ENCODE peak calls at places on chromosomes 12 and 14, in five cellular contexts. V is lung, S is stomach, K is PC-3, R is heart left ventricle. F is an unnamed sample.
A peak's percentile ranks its signal among the peaks of the same experiment; 100 is the strongest.

GRCh38 chr12:32467959-32468863 is 68.9 kb downstream of the FGD4 start:
- DNase-seq in R (no peak), K (no peak), S (no peak), V (no peak), F (no peak)

GRCh38 chr14:22448035-22448904 is 140.8 kb downstream of the DAD1 start:
- DNase-seq in S (no peak), R (no peak), V (no peak), K (no peak), F (no peak)

GRCh38 chr12:52126050-52126604 is 46.6 kb downstream of the SMIM41 start:
- DNase-seq in R (no peak), V (no peak), S (no peak), K (no peak), F (no peak)

GRCh38 chr12:24200013-24200412 is 250.5 kb upstream of the SOX5 start:
- DNase-seq in K (no peak), V (no peak), S (no peak), R (no peak), F (no peak)

GRCh38 chr12:109963743-109964429 is 32.3 kb downstream of the GIT2 start:
- DNase-seq in S (no peak), V (no peak), K (no peak), R (no peak), F (no peak)

GRCh38 chr12:121278450-121279375 is 17.8 kb downstream of the CAMKK2 start:
- DNase-seq in K (no peak), R (peak; percentile 82), V (peak; percentile 54), S (no peak), F (peak; percentile 62)

GRCh38 chr12:57899010-57899662 is 42.2 kb upstream of the ATP23 start:
- DNase-seq in V (no peak), S (peak; percentile 49), R (peak; percentile 65), K (peak; percentile 70), F (no peak)

GRCh38 chr12:88416786-88417185 is 163.5 kb downstream of the KITLG start:
- DNase-seq in S (no peak), R (no peak), K (peak; percentile 59), V (no peak), F (no peak)

GRCh38 chr14:55074662-55075061 is 23.2 kb downstream of the MAPK1IP1L start:
- DNase-seq in R (no peak), K (no peak), S (no peak), V (no peak), F (no peak)

GRCh38 chr12:1523046-1523445 is 71.3 kb downstream of the FBXL14 start:
- DNase-seq in S (no peak), R (no peak), K (no peak), V (no peak), F (no peak)

GRCh38 chr14:58193542-58193941 is 6.4 kb upstream of the ACTR10 start:
- DNase-seq in S (no peak), V (no peak), R (no peak), K (peak; percentile 33), F (no peak)

GRCh38 chr12:96396914-96397313 is 3.3 kb downstream of the CDK17 start:
- DNase-seq in K (no peak), R (no peak), V (no peak), S (no peak), F (no peak)

DNA sequence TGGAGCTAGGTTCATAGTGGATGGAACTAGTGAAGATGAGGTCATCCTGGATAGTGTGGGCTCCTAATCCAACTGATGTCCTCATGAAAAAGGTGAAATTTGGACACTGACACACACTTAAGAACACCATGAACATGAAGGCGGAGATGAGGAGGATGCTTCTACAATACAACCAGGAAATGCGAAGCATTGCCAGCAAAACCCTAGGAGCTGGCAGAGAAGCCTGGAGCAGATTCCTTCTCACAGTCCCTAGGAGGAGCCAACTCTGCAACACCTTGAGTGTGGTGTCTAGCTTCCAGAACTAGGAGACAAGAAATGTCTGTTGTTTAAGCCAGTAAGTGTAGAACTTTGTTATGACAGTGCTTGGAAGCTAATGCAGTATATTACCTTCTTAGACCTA is 192.0 kb upstream of the PWP1 start:
- DNase-seq in K (no peak), S (no peak), R (no peak), V (no peak), F (no peak)
- TF ChIP-seq CTCF in K (no peak), S (no peak), R (no peak), V (no peak), F (no peak)

DNA sequence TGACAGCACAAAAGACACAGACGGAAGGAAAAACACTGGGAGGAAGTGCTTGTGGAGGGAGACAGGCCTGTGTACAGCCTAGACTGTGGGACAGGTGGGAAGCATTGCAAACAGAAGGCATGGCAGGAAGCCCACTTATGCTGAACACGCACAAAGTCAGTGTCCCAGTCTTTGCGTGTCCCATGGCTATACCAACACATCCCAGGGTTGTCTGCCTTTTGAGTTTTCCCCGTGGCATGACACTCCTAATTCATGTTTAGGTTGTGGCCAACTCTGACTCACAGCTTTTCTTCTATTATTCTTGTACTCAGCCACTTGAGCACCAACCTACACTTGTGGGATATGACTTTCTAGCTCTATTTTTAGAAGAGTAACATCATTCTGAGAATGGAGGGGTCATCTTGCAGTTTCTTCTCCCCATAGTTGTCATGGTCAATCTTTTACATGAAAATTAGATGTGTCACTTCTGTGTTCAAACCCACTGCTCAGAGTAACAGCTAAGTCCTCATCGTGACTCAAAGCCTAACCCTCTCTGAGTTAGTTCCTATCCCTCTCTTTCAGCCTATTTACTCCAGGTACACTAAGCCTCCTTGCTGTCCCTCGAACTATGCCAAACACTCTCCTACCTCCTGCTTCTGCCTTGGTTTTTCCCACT is 27.5 kb upstream of the JPH4 start:
- DNase-seq in V (no peak), R (no peak), S (no peak), K (no peak), F (no peak)
- H3K4me1 ChIP-seq in V (peaks cover 1% of the 10 kb centered on the region), R (no peaks in the 10 kb centered on the region), S (peaks cover 21% of the 10 kb centered on the region), K (peaks cover 4% of the 10 kb centered on the region), F (peaks cover 35% of the 10 kb centered on the region)

GRCh38 chr12:30796508-30796780 is 41.7 kb upstream of the CAPRIN2 start:
- DNase-seq in S (no peak), K (peak; percentile 58), R (no peak), V (no peak), F (no peak)

GRCh38 chr12:30795410-30795659 is 40.6 kb upstream of the CAPRIN2 start:
- DNase-seq in K (no peak), V (no peak), R (no peak), S (no peak), F (no peak)

GRCh38 chr12:30796891-30797371 is 42.2 kb upstream of the CAPRIN2 start:
- DNase-seq in V (no peak), K (peak; percentile 40), S (no peak), R (no peak), F (no peak)

GRCh38 chr12:30795660-30796507 is 41.1 kb upstream of the CAPRIN2 start:
- DNase-seq in S (peak; percentile 37), R (peak; percentile 75), K (peak; percentile 77), V (peak; percentile 48), F (peak; percentile 45)

GRCh38 chr12:30797689-30798088 is 42.9 kb upstream of the CAPRIN2 start:
- DNase-seq in K (no peak), V (no peak), R (no peak), S (no peak), F (no peak)
- TF ChIP-seq CTCF in K (peak; percentile 21), V (no peak), R (no peak), S (no peak), F (no peak)

GRCh38 chr12:3216097-3216496 is 138.9 kb downstream of the TSPAN9 start:
- DNase-seq in K (no peak), S (no peak), R (no peak), V (no peak), F (no peak)

GRCh38 chr12:3213768-3214167 is 136.6 kb downstream of the TSPAN9 start:
- DNase-seq in S (no peak), V (no peak), R (no peak), K (no peak), F (no peak)

GRCh38 chr12:3214508-3215365 is 137.6 kb downstream of the TSPAN9 start:
- DNase-seq in V (no peak), R (no peak), S (no peak), K (peak; percentile 16), F (no peak)

GRCh38 chr12:3215410-3215975 is 138.3 kb downstream of the TSPAN9 start:
- DNase-seq in R (no peak), V (no peak), S (no peak), K (no peak), F (no peak)

DNA sequence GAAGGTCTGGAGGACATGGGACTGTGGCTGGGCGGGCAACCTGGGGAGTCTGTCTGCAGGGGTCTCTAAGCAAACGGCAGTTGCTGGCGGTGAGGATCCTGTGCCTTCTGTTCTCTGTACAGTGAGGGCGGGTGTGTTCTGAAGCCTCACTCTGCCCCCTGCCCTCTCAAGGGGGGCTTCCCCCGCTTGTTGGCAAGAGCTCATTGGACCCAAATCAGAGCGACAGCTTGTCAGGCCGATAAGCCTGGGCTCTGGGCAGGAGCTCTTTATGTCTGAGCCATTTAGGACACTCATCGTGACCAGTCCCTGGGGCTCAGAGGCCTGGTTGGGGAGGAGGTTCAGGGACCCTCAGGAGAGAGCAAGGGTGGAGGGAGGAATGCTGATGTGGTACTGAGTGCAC is 136.0 kb downstream of the TSPAN9 start:
- DNase-seq in R (no peak), V (no peak), S (no peak), K (no peak), F (no peak)
- H3K4me1 ChIP-seq in R (peaks cover 55% of the 10 kb centered on the region), V (peaks cover 6% of the 10 kb centered on the region), S (no peaks in the 10 kb centered on the region), K (no peaks in the 10 kb centered on the region), F (no peaks in the 10 kb centered on the region)

F was measured in pancreas.